ENCODE peak calls at places on chromosomes 13 and 19, in six cellular contexts. One of them, this sample, is unnamed.

GRCh38 chr13:22032905-22033304 is 362.0 kb downstream of the FGF9 start:
- DNase-seq in endothelial cell of umbilical vein: no peak
- DNase-seq in A549: no peak
- DNase-seq in K562: no peak
- DNase-seq in HepG2: no peak
- DNase-seq in GM12878: no peak
- DNase-seq in this sample: no peak

GRCh38 chr19:6357995-6358394 is 3.3 kb upstream of the CLPP start:
- DNase-seq in GM12878: no peak
- DNase-seq in HepG2: no peak
- DNase-seq in A549: no peak
- DNase-seq in endothelial cell of umbilical vein: no peak
- DNase-seq in K562: no peak
- DNase-seq in this sample: no peak

GRCh38 chr19:48991823-48992570 is 1.1 kb downstream of the GYS1 start:
- DNase-seq in K562: peak; percentile 73
- DNase-seq in HepG2: no peak
- DNase-seq in endothelial cell of umbilical vein: peak; percentile 70
- DNase-seq in A549: peak; percentile 75
- DNase-seq in GM12878: no peak
- DNase-seq in this sample: peak; percentile 62

GRCh38 chr19:48961051-48961649 is 4.0 kb upstream of the FTL start:
- DNase-seq in A549: no peak
- DNase-seq in K562: peak; percentile 39
- DNase-seq in GM12878: no peak
- DNase-seq in endothelial cell of umbilical vein: no peak
- DNase-seq in HepG2: peak; percentile 48
- DNase-seq in this sample: no peak

GRCh38 chr13:76948139-76948538 is at the start of gene ACOD1:
- DNase-seq in HepG2: no peak
- DNase-seq in GM12878: no peak
- DNase-seq in endothelial cell of umbilical vein: no peak
- DNase-seq in A549: no peak
- DNase-seq in K562: no peak
- DNase-seq in this sample: peak; percentile 62

GRCh38 chr13:42477588-42478190 is 96.3 kb upstream of the TNFSF11 start:
- DNase-seq in K562: no peak
- DNase-seq in GM12878: no peak
- DNase-seq in HepG2: no peak
- DNase-seq in endothelial cell of umbilical vein: no peak
- DNase-seq in A549: no peak
- DNase-seq in this sample: no peak

GRCh38 chr13:111575719-111576118 is 255.3 kb downstream of the TEX29 start:
- DNase-seq in K562: no peak
- DNase-seq in GM12878: no peak
- DNase-seq in A549: no peak
- DNase-seq in HepG2: no peak
- DNase-seq in endothelial cell of umbilical vein: no peak
- DNase-seq in this sample: no peak

GRCh38 chr13:44354884-44355283 is 18.7 kb upstream of the SERP2 start:
- DNase-seq in K562: no peak
- DNase-seq in HepG2: no peak
- DNase-seq in endothelial cell of umbilical vein: peak; percentile 70
- DNase-seq in A549: no peak
- DNase-seq in GM12878: no peak
- DNase-seq in this sample: no peak

GRCh38 chr19:41548954-41549688 is 26.8 kb upstream of the CEACAM21 start:
- DNase-seq in GM12878: no peak
- DNase-seq in K562: peak; percentile 48
- DNase-seq in endothelial cell of umbilical vein: peak; percentile 89
- DNase-seq in A549: no peak
- DNase-seq in HepG2: no peak
- DNase-seq in this sample: peak; percentile 89

GRCh38 chr13:43431279-43431678 is 355.5 kb downstream of the ENOX1 start:
- DNase-seq in GM12878: no peak
- DNase-seq in HepG2: no peak
- DNase-seq in K562: no peak
- DNase-seq in endothelial cell of umbilical vein: no peak
- DNase-seq in A549: no peak
- DNase-seq in this sample: no peak

GRCh38 chr19:5246554-5247155 is 94.0 kb downstream of the PTPRS start:
- DNase-seq in K562: no peak
- DNase-seq in A549: no peak
- DNase-seq in GM12878: no peak
- DNase-seq in HepG2: no peak
- DNase-seq in endothelial cell of umbilical vein: no peak
- DNase-seq in this sample: no peak

GRCh38 chr13:38766799-38767198 is 79.9 kb downstream of the FREM2 start:
- DNase-seq in K562: no peak
- DNase-seq in A549: no peak
- DNase-seq in GM12878: no peak
- DNase-seq in endothelial cell of umbilical vein: no peak
- DNase-seq in HepG2: no peak
- DNase-seq in this sample: no peak

GRCh38 chr13:72523049-72523448 is 204.4 kb downstream of the MZT1 start:
- DNase-seq in A549: no peak
- DNase-seq in GM12878: no peak
- DNase-seq in endothelial cell of umbilical vein: no peak
- DNase-seq in K562: no peak
- DNase-seq in HepG2: no peak
- DNase-seq in this sample: no peak

GRCh38 chr19:17794731-17795494 is at the start of gene B3GNT3:
- DNase-seq in endothelial cell of umbilical vein: no peak
- DNase-seq in HepG2: peak; percentile 46
- DNase-seq in GM12878: no peak
- DNase-seq in K562: peak; percentile 77
- DNase-seq in A549: peak; percentile 47
- DNase-seq in this sample: no peak

GRCh38 chr19:48724796-48725753 is 5.5 kb upstream of the MAMSTR start:
- DNase-seq in A549: peak; percentile 59
- DNase-seq in endothelial cell of umbilical vein: peak; percentile 100
- DNase-seq in HepG2: no peak
- DNase-seq in K562: peak; percentile 81
- DNase-seq in GM12878: no peak
- DNase-seq in this sample: peak; percentile 99

GRCh38 chr19:12933287-12934072 is at the start of gene FARSA:
- DNase-seq in A549: peak; percentile 87
- DNase-seq in K562: peak; percentile 96
- DNase-seq in GM12878: peak; percentile 80
- DNase-seq in HepG2: peak; percentile 84
- DNase-seq in endothelial cell of umbilical vein: peak; percentile 94
- DNase-seq in this sample: peak; percentile 93

DNA sequence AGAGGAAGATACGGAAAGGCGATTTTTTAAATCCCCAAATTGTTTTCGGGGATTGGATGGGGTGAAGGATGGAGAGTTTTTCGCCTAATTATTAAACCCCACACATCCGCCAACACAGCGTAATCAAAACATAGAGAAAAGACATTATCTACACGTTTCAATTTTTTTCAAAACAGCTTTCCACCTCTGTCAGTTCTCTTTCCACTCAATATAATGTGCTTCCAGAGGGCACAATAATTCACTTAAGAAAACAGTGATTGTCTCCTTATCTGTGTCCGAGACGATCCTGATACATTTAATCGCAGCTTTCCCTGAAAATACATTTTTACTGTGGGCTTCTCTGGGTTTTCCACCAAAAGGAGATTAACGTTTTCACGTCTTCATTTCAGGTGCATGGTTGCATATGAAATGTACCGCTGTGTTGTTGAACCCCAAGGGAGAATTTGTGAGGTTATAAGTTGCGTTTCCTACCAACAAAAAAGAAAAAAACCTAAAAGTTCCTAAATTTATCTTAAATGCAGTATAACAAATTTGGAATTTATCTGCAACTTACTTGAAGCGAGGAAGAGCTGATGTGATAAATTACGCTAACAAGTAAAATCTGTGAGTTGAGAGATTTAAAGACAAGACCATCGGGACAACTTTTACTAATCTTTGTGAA is 625 bp upstream of the OBI1 start:
- DNase-seq in GM12878: no peak
- DNase-seq in A549: peak; percentile 1
- DNase-seq in K562: no peak
- DNase-seq in endothelial cell of umbilical vein: peak; percentile 39
- DNase-seq in HepG2: no peak
- DNase-seq in this sample: no peak
- TF ChIP-seq MAX in GM12878: no peak
- TF ChIP-seq MAX in A549: no peak
- TF ChIP-seq MAX in K562: no peak
- TF ChIP-seq MAX in endothelial cell of umbilical vein: no peak
- TF ChIP-seq MAX in HepG2: no peak
- TF ChIP-seq MAX in this sample: no peak

GRCh38 chr13:36859259-36859658 is 40.2 kb downstream of the RFXAP start:
- DNase-seq in A549: no peak
- DNase-seq in GM12878: no peak
- DNase-seq in endothelial cell of umbilical vein: no peak
- DNase-seq in HepG2: no peak
- DNase-seq in K562: no peak
- DNase-seq in this sample: no peak

GRCh38 chr13:36862002-36862706 is 43.1 kb downstream of the RFXAP start:
- DNase-seq in K562: peak; percentile 16
- DNase-seq in A549: no peak
- DNase-seq in GM12878: no peak
- DNase-seq in HepG2: no peak
- DNase-seq in endothelial cell of umbilical vein: peak; percentile 67
- DNase-seq in this sample: no peak

GRCh38 chr13:36862722-36863121 is 43.7 kb downstream of the RFXAP start:
- DNase-seq in HepG2: no peak
- DNase-seq in A549: no peak
- DNase-seq in endothelial cell of umbilical vein: peak; percentile 51
- DNase-seq in K562: no peak
- DNase-seq in GM12878: no peak
- DNase-seq in this sample: no peak

GRCh38 chr13:36858285-36858684 is 39.3 kb downstream of the RFXAP start:
- DNase-seq in A549: peak; percentile 7
- DNase-seq in endothelial cell of umbilical vein: peak; percentile 68
- DNase-seq in K562: peak; percentile 42
- DNase-seq in GM12878: no peak
- DNase-seq in HepG2: peak; percentile 69
- DNase-seq in this sample: peak; percentile 63

DNA sequence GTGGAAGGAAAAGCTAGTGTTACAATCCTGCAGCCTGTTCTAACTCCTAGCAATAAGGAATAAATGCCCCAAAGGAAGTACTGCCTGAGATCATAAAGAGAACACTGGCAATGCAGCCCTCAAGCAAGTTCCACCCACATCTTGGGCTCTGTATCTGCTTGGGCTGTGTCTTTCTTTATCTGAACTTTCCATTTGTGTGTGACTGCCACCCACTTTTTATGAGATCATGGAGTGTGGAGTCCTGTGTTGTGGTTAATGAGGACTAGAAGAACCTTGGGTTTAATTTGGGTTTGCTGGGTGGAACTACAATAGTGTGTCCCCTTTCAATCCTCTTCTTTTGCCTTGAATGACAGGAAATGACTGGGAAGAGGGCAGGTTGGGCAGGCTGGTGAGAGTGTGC is 38.3 kb downstream of the RFXAP start:
- DNase-seq in GM12878: no peak
- DNase-seq in HepG2: no peak
- DNase-seq in A549: no peak
- DNase-seq in K562: no peak
- DNase-seq in endothelial cell of umbilical vein: no peak
- DNase-seq in this sample: no peak
- TF ChIP-seq MYC in GM12878: no peak
- TF ChIP-seq MYC in HepG2: no peak
- TF ChIP-seq MYC in A549: no peak
- TF ChIP-seq MYC in K562: no peak
- TF ChIP-seq MYC in endothelial cell of umbilical vein: no peak
- TF ChIP-seq MYC in this sample: no peak

DNA sequence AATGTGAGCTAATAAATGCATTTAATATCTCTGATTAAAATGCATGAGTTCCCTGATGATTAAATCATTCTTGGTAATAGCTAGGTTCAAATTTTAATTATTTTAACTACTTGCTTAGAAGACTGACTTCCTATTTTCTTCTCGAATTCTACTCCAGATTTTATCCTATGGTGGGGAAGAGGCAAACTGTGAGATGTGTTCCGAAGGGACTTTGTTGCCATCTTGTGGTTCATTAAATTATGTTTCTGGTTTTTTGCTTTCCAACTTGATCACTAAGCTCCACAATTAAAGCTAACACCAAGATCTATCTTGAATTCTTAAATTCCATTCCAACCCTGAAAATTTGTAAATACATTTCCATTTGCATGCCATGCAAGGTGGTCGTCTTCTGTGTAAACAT is 538.4 kb upstream of the PCDH20 start:
- DNase-seq in A549: no peak
- DNase-seq in K562: no peak
- DNase-seq in HepG2: peak; percentile 4
- DNase-seq in endothelial cell of umbilical vein: peak; percentile 60
- DNase-seq in GM12878: no peak
- DNase-seq in this sample: peak; percentile 47
- TF ChIP-seq CTCF in A549: peak; percentile 39
- TF ChIP-seq CTCF in K562: no peak
- TF ChIP-seq CTCF in HepG2: peak; percentile 38
- TF ChIP-seq CTCF in endothelial cell of umbilical vein: no peak
- TF ChIP-seq CTCF in GM12878: peak; percentile 37
- TF ChIP-seq CTCF in this sample: no peak

GRCh38 chr13:20702530-20702929 is 969 bp upstream of the IL17D start:
- DNase-seq in endothelial cell of umbilical vein: peak; percentile 28
- DNase-seq in K562: no peak
- DNase-seq in A549: no peak
- DNase-seq in HepG2: no peak
- DNase-seq in GM12878: no peak
- DNase-seq in this sample: peak; percentile 28

GRCh38 chr13:20704459-20705069 is 1.1 kb downstream of the IL17D start:
- DNase-seq in HepG2: no peak
- DNase-seq in A549: no peak
- DNase-seq in GM12878: no peak
- DNase-seq in endothelial cell of umbilical vein: no peak
- DNase-seq in K562: no peak
- DNase-seq in this sample: no peak

GRCh38 chr13:20703785-20704458 is 423 bp downstream of the IL17D start:
- DNase-seq in GM12878: peak; percentile 9
- DNase-seq in K562: peak; percentile 71
- DNase-seq in endothelial cell of umbilical vein: peak; percentile 66
- DNase-seq in A549: peak; percentile 75
- DNase-seq in HepG2: peak; percentile 58
- DNase-seq in this sample: peak; percentile 87

GRCh38 chr13:20700288-20700687 is 3.2 kb upstream of the IL17D start:
- DNase-seq in A549: no peak
- DNase-seq in GM12878: no peak
- DNase-seq in K562: no peak
- DNase-seq in endothelial cell of umbilical vein: no peak
- DNase-seq in HepG2: no peak
- DNase-seq in this sample: no peak

GRCh38 chr13:20702945-20703784 is at the start of gene IL17D:
- DNase-seq in A549: no peak
- DNase-seq in K562: peak; percentile 16
- DNase-seq in endothelial cell of umbilical vein: peak; percentile 42
- DNase-seq in HepG2: no peak
- DNase-seq in GM12878: no peak
- DNase-seq in this sample: peak; percentile 69
- TF ChIP-seq MAX in A549: no peak
- TF ChIP-seq MAX in K562: no peak
- TF ChIP-seq MAX in endothelial cell of umbilical vein: no peak
- TF ChIP-seq MAX in HepG2: peak; percentile 19
- TF ChIP-seq MAX in GM12878: no peak
- TF ChIP-seq MAX in this sample: peak; percentile 10

GRCh38 chr13:40149611-40150283 is 494.3 kb downstream of the COG6 start:
- DNase-seq in K562: no peak
- DNase-seq in A549: peak; percentile 7
- DNase-seq in endothelial cell of umbilical vein: peak; percentile 98
- DNase-seq in HepG2: no peak
- DNase-seq in GM12878: no peak
- DNase-seq in this sample: peak; percentile 15
- TF ChIP-seq MYC in K562: no peak
- TF ChIP-seq MYC in A549: no peak
- TF ChIP-seq MYC in endothelial cell of umbilical vein: no peak
- TF ChIP-seq MYC in HepG2: no peak
- TF ChIP-seq MYC in GM12878: no peak
- TF ChIP-seq MYC in this sample: no peak